ENCODE peak calls at places on chromosome 2, in six cellular contexts. N is heart right ventricle, R is left colon, Y is NCI-H1092, X is WTC11, T is GM23248. W is an unnamed sample.

GRCh38 chr2:206805922-206806607 is 40.7 kb downstream of the FASTKD2 start:
- DNase-seq in N (no peak), R (no peak), Y (no peak), X (no peak), T (peak), W (no peak)

GRCh38 chr2:10960606-10961489 is 49.1 kb downstream of the KCNF1 start:
- DNase-seq in N (no peak), R (no peak), Y (no peak), X (no peak), T (no peak), W (no peak)

GRCh38 chr2:150924862-150925261 is 336.8 kb downstream of the RBM43 start:
- DNase-seq in N (no peak), R (no peak), Y (no peak), X (no peak), T (peak), W (no peak)

GRCh38 chr2:9760911-9761228 is 82.4 kb upstream of the TAF1B start:
- DNase-seq in N (no peak), R (no peak), Y (no peak), X (no peak), T (no peak), W (no peak)

GRCh38 chr2:11074246-11074820 is 80.9 kb upstream of the SLC66A3 start:
- DNase-seq in N (no peak), R (no peak), Y (no peak), X (no peak), T (no peak), W (no peak)

GRCh38 chr2:60410458-60411146 is 142.9 kb downstream of the BCL11A start:
- DNase-seq in N (no peak), R (no peak), Y (no peak), X (peak), T (no peak), W (no peak)

GRCh38 chr2:188909036-188909435 is 65.1 kb upstream of the COL3A1 start:
- DNase-seq in N (no peak), R (no peak), Y (no peak), X (no peak), T (peak), W (no peak)

GRCh38 chr2:223469270-223470057 is 132.7 kb downstream of the SCG2 start:
- DNase-seq in N (peak), R (peak), Y (no peak), X (no peak), T (peak), W (peak)

GRCh38 chr2:39481611-39482010 is 44.5 kb upstream of the MAP4K3 start:
- DNase-seq in N (no peak), R (no peak), Y (no peak), X (no peak), T (peak), W (no peak)